ENCODE peak calls at places on chromosomes 7 and 10, in eight cellular contexts. L, O, D, X, P, R, Y and C are unnamed samples.

GRCh38 chr10:30111340-30111980 is 52.1 kb upstream of the JCAD start:
- DNase-seq in L (no peak), O (no peak), D (no peak), X (no peak), P (peak), R (no peak), Y (no peak), C (no peak)

GRCh38 chr7:85186521-85187241 is at the start of gene SEMA3D:
- DNase-seq in L (peak), O (peak), D (peak), X (peak), P (peak), R (peak), Y (no peak), C (peak)

GRCh38 chr10:23675588-23675987 is 236.7 kb downstream of the OTUD1 start:
- DNase-seq in L (no peak), O (no peak), D (no peak), X (no peak), P (no peak), R (no peak), Y (no peak), C (no peak)

GRCh38 chr10:17147884-17148494 is 18.4 kb upstream of the CUBN start:
- DNase-seq in L (no peak), O (no peak), D (peak), X (no peak), P (no peak), R (peak), Y (no peak), C (no peak)

GRCh38 chr7:37452346-37452745 is 3.7 kb upstream of the ELMO1 start:
- DNase-seq in L (no peak), O (no peak), D (no peak), X (no peak), P (no peak), R (no peak), Y (no peak), C (no peak)

GRCh38 chr7:69049341-69049740 is 548.9 kb upstream of the AUTS2 start:
- DNase-seq in L (no peak), O (no peak), D (no peak), X (no peak), P (no peak), R (no peak), Y (no peak), C (no peak)

GRCh38 chr7:155166673-155167370 is 96.7 kb downstream of the HTR5A start:
- DNase-seq in L (no peak), O (peak), D (peak), X (no peak), P (peak), R (peak), Y (no peak), C (peak)

GRCh38 chr10:74094231-74094630 is 56.4 kb downstream of the AP3M1 start:
- DNase-seq in L (no peak), O (no peak), D (no peak), X (no peak), P (no peak), R (no peak), Y (no peak), C (no peak)

GRCh38 chr7:105130048-105130447 is 116.0 kb downstream of the KMT2E start:
- DNase-seq in L (no peak), O (no peak), D (no peak), X (peak), P (no peak), R (no peak), Y (no peak), C (no peak)

GRCh38 chr7:19026888-19027287 is 90.5 kb downstream of the TWIST1 start:
- DNase-seq in L (no peak), O (peak), D (no peak), X (no peak), P (peak), R (no peak), Y (no peak), C (peak)